ENCODE peak calls at places on chromosomes 6 and 20, in five cellular contexts. One of them, this sample, is unnamed.

GRCh38 chr6:157330831-157331230 is 7.5 kb upstream of the TMEM242 start:
- DNase-seq in upper lobe of right lung: no peak
- DNase-seq in SK-N-SH: no peak
- DNase-seq in left lung: no peak
- DNase-seq in suprapubic skin: no peak
- DNase-seq in this sample: no peak

GRCh38 chr20:34709836-34710567 is 5.9 kb downstream of the TP53INP2 start:
- DNase-seq in upper lobe of right lung: peak; percentile 92
- DNase-seq in SK-N-SH: peak; percentile 90
- DNase-seq in left lung: peak; percentile 76
- DNase-seq in suprapubic skin: no peak
- DNase-seq in this sample: no peak

GRCh38 chr6:21666200-21666671 is 72.7 kb downstream of the SOX4 start:
- DNase-seq in upper lobe of right lung: no peak
- DNase-seq in SK-N-SH: peak; percentile 79
- DNase-seq in left lung: peak; percentile 40
- DNase-seq in suprapubic skin: no peak
- DNase-seq in this sample: no peak

GRCh38 chr6:72616406-72617015 is 5.4 kb upstream of the KCNQ5 start:
- DNase-seq in upper lobe of right lung: no peak
- DNase-seq in SK-N-SH: peak; percentile 34
- DNase-seq in left lung: no peak
- DNase-seq in suprapubic skin: no peak
- DNase-seq in this sample: no peak

GRCh38 chr20:49323622-49324238 is 45.9 kb upstream of the ZNFX1 start:
- DNase-seq in upper lobe of right lung: no peak
- DNase-seq in SK-N-SH: peak; percentile 41
- DNase-seq in left lung: no peak
- DNase-seq in suprapubic skin: no peak
- DNase-seq in this sample: peak; percentile 70

GRCh38 chr6:88238065-88238464 is 71.9 kb upstream of the CNR1 start:
- DNase-seq in upper lobe of right lung: no peak
- DNase-seq in SK-N-SH: no peak
- DNase-seq in left lung: no peak
- DNase-seq in suprapubic skin: no peak
- DNase-seq in this sample: no peak

GRCh38 chr6:35400901-35401311 is 51.2 kb upstream of the FANCE start:
- DNase-seq in upper lobe of right lung: no peak
- DNase-seq in SK-N-SH: peak; percentile 46
- DNase-seq in left lung: no peak
- DNase-seq in suprapubic skin: no peak
- DNase-seq in this sample: no peak

GRCh38 chr6:112308476-112308875 is 38.7 kb upstream of the RFPL4B start:
- DNase-seq in upper lobe of right lung: no peak
- DNase-seq in SK-N-SH: no peak
- DNase-seq in left lung: no peak
- DNase-seq in suprapubic skin: no peak
- DNase-seq in this sample: no peak

GRCh38 chr6:145036848-145037567 is 698.3 kb downstream of the EPM2A start:
- DNase-seq in upper lobe of right lung: no peak
- DNase-seq in SK-N-SH: peak; percentile 48
- DNase-seq in left lung: no peak
- DNase-seq in suprapubic skin: no peak
- DNase-seq in this sample: no peak

GRCh38 chr6:17151888-17152287 is 50.0 kb downstream of the STMND1 start:
- DNase-seq in upper lobe of right lung: no peak
- DNase-seq in SK-N-SH: no peak
- DNase-seq in left lung: no peak
- DNase-seq in suprapubic skin: no peak
- DNase-seq in this sample: no peak

GRCh38 chr20:57811373-57812020 is 101.7 kb upstream of the PMEPA1 start:
- DNase-seq in upper lobe of right lung: peak; percentile 72
- DNase-seq in SK-N-SH: no peak
- DNase-seq in left lung: no peak
- DNase-seq in suprapubic skin: no peak
- DNase-seq in this sample: no peak

GRCh38 chr20:18632196-18632789 is 44.4 kb downstream of the DTD1 start:
- DNase-seq in upper lobe of right lung: peak; percentile 72
- DNase-seq in SK-N-SH: peak; percentile 74
- DNase-seq in left lung: peak; percentile 61
- DNase-seq in suprapubic skin: no peak
- DNase-seq in this sample: peak; percentile 86

GRCh38 chr20:47638851-47639250 is 137.2 kb downstream of the NCOA3 start:
- DNase-seq in upper lobe of right lung: no peak
- DNase-seq in SK-N-SH: no peak
- DNase-seq in left lung: no peak
- DNase-seq in suprapubic skin: no peak
- DNase-seq in this sample: no peak

GRCh38 chr6:5529733-5530132 is 268.4 kb downstream of the FARS2 start:
- DNase-seq in upper lobe of right lung: no peak
- DNase-seq in SK-N-SH: no peak
- DNase-seq in left lung: no peak
- DNase-seq in suprapubic skin: no peak
- DNase-seq in this sample: no peak

GRCh38 chr6:5764401-5764955 is 242.2 kb downstream of the NRN1 start:
- DNase-seq in upper lobe of right lung: no peak
- DNase-seq in SK-N-SH: no peak
- DNase-seq in left lung: no peak
- DNase-seq in suprapubic skin: peak; percentile 74
- DNase-seq in this sample: no peak

GRCh38 chr6:56794421-56794820 is 151.7 kb upstream of the DST start:
- DNase-seq in upper lobe of right lung: no peak
- DNase-seq in SK-N-SH: no peak
- DNase-seq in left lung: no peak
- DNase-seq in suprapubic skin: no peak
- DNase-seq in this sample: no peak

GRCh38 chr6:52553158-52553557 is 23.7 kb downstream of the TRAM2 start:
- DNase-seq in upper lobe of right lung: no peak
- DNase-seq in SK-N-SH: no peak
- DNase-seq in left lung: no peak
- DNase-seq in suprapubic skin: no peak
- DNase-seq in this sample: no peak

GRCh38 chr6:116277124-116277523 is 2.6 kb downstream of the TSPYL1 start:
- DNase-seq in upper lobe of right lung: no peak
- DNase-seq in SK-N-SH: no peak
- DNase-seq in left lung: no peak
- DNase-seq in suprapubic skin: no peak
- DNase-seq in this sample: no peak

GRCh38 chr6:88867841-88868558 is 95.4 kb downstream of the RNGTT start:
- DNase-seq in upper lobe of right lung: no peak
- DNase-seq in SK-N-SH: no peak
- DNase-seq in left lung: no peak
- DNase-seq in suprapubic skin: no peak
- DNase-seq in this sample: no peak

GRCh38 chr6:77463308-77463880 is at the start of gene HTR1B:
- DNase-seq in upper lobe of right lung: peak; percentile 55
- DNase-seq in SK-N-SH: no peak
- DNase-seq in left lung: no peak
- DNase-seq in suprapubic skin: no peak
- DNase-seq in this sample: no peak

GRCh38 chr6:84811351-84811750 is 47.0 kb upstream of the TBX18 start:
- DNase-seq in upper lobe of right lung: no peak
- DNase-seq in SK-N-SH: no peak
- DNase-seq in left lung: no peak
- DNase-seq in suprapubic skin: no peak
- DNase-seq in this sample: no peak

GRCh38 chr20:1274485-1275313 is 8.6 kb downstream of the SNPH start:
- DNase-seq in upper lobe of right lung: no peak
- DNase-seq in SK-N-SH: peak; percentile 51
- DNase-seq in left lung: no peak
- DNase-seq in suprapubic skin: no peak
- DNase-seq in this sample: no peak

GRCh38 chr20:53751394-53752368 is 158.0 kb upstream of the ZNF217 start:
- DNase-seq in upper lobe of right lung: no peak
- DNase-seq in SK-N-SH: no peak
- DNase-seq in left lung: no peak
- DNase-seq in suprapubic skin: peak; percentile 38
- DNase-seq in this sample: no peak

GRCh38 chr20:53752583-53752970 is 158.9 kb upstream of the ZNF217 start:
- DNase-seq in upper lobe of right lung: no peak
- DNase-seq in SK-N-SH: no peak
- DNase-seq in left lung: no peak
- DNase-seq in suprapubic skin: no peak
- DNase-seq in this sample: no peak

GRCh38 chr20:53752971-53753879 is 159.6 kb upstream of the ZNF217 start:
- DNase-seq in upper lobe of right lung: no peak
- DNase-seq in SK-N-SH: no peak
- DNase-seq in left lung: no peak
- DNase-seq in suprapubic skin: peak; percentile 15
- DNase-seq in this sample: no peak

GRCh38 chr20:53755733-53756523 is 162.3 kb upstream of the ZNF217 start:
- DNase-seq in upper lobe of right lung: no peak
- DNase-seq in SK-N-SH: no peak
- DNase-seq in left lung: no peak
- DNase-seq in suprapubic skin: peak; percentile 16
- DNase-seq in this sample: no peak

GRCh38 chr20:53753880-53754459 is 160.3 kb upstream of the ZNF217 start:
- DNase-seq in upper lobe of right lung: no peak
- DNase-seq in SK-N-SH: no peak
- DNase-seq in left lung: no peak
- DNase-seq in suprapubic skin: no peak
- DNase-seq in this sample: no peak
- H3K4me3 ChIP-seq in upper lobe of right lung: no peak overlapping the region
- H3K4me3 ChIP-seq in SK-N-SH: no peak overlapping the region
- H3K4me3 ChIP-seq in left lung: no peak overlapping the region
- H3K4me3 ChIP-seq in suprapubic skin: no peak overlapping the region
- H3K4me3 ChIP-seq in this sample: no peak overlapping the region

GRCh38 chr6:139290787-139291294 is 957 bp downstream of the TXLNB start:
- DNase-seq in upper lobe of right lung: no peak
- DNase-seq in SK-N-SH: no peak
- DNase-seq in left lung: no peak
- DNase-seq in suprapubic skin: no peak
- DNase-seq in this sample: no peak

GRCh38 chr6:139295906-139296305 is 4.1 kb upstream of the TXLNB start:
- DNase-seq in upper lobe of right lung: no peak
- DNase-seq in SK-N-SH: no peak
- DNase-seq in left lung: peak; percentile 47
- DNase-seq in suprapubic skin: no peak
- DNase-seq in this sample: no peak

GRCh38 chr6:139288496-139289040 is 3.2 kb downstream of the TXLNB start:
- DNase-seq in upper lobe of right lung: no peak
- DNase-seq in SK-N-SH: no peak
- DNase-seq in left lung: no peak
- DNase-seq in suprapubic skin: no peak
- DNase-seq in this sample: no peak

GRCh38 chr6:139289233-139289632 is 2.6 kb downstream of the TXLNB start:
- DNase-seq in upper lobe of right lung: no peak
- DNase-seq in SK-N-SH: no peak
- DNase-seq in left lung: no peak
- DNase-seq in suprapubic skin: no peak
- DNase-seq in this sample: no peak

DNA sequence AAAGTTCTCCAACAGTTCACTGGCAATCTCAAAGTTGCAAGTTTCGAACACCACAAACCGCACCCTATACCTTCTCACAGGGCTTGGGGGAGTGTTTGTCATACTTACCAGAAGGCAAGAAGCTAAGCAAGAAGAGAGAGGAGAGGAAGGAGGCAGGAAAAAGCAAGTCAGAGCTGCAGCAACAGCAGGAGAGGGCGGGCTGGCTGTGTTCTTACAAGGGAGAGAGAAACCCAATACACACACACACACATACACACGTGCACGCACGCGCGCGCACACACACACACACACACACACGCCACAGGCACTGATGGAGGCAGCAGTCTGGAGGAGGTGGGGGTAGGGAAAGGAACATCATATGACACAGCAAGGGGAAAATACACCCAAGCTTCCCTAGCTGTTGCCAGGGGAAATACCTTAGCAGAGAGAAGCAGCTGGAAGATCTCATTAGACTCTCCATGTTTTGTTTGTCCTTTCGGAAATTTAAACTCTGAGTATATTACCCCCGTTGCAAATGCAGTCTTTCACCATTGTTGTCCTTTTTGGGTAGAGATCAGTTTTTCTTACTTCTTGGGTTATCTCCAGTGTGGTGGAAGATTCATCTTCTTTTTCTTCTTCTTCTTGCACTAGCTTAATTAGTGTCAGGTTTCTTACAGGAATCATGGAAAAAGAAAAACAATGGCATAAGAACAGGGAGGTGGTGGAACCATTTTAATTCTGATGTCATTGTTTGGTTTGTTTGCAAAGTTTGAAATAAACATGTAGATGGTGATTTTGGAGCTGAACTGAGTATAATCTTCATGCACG is at the start of gene TXLNB:
- DNase-seq in upper lobe of right lung: peak; percentile 79
- DNase-seq in SK-N-SH: no peak
- DNase-seq in left lung: peak; percentile 81
- DNase-seq in suprapubic skin: peak; percentile 83
- DNase-seq in this sample: no peak
- H3K4me3 ChIP-seq in upper lobe of right lung: peak within 1 kb of the TSS; percentile 2
- H3K4me3 ChIP-seq in SK-N-SH: no peak within 1 kb of the TSS
- H3K4me3 ChIP-seq in left lung: no peak within 1 kb of the TSS
- H3K4me3 ChIP-seq in suprapubic skin: peak within 1 kb of the TSS; percentile 29
- H3K4me3 ChIP-seq in this sample: no peak within 1 kb of the TSS

DNA sequence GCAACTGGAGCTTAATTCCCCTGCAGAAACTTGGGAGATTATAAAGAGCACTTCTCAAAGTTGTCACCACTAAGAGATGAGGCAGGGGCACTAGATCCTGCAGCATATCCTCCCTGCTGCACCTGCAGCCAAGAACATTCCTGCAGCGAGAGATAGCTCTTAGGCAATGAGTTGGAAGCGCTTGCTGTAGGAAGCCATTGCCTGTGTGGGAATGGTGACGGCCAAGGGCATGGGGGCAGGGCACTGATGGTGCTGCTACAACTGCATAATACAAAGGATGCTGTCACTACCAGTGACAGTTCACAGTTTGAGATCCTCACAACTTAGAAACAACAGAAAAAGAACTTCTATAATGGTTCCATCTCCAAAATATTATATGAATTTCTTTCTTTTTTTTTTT is 89.9 kb downstream of the CDS2 start:
- DNase-seq in upper lobe of right lung: no peak
- DNase-seq in SK-N-SH: no peak
- DNase-seq in left lung: no peak
- DNase-seq in suprapubic skin: no peak
- DNase-seq in this sample: no peak
- H3K4me3 ChIP-seq in upper lobe of right lung: no peak overlapping the region
- H3K4me3 ChIP-seq in SK-N-SH: no peak overlapping the region
- H3K4me3 ChIP-seq in left lung: no peak overlapping the region
- H3K4me3 ChIP-seq in suprapubic skin: no peak overlapping the region
- H3K4me3 ChIP-seq in this sample: no peak overlapping the region

GRCh38 chr20:63008541-63009043 is 1.8 kb upstream of the BHLHE23 start:
- DNase-seq in upper lobe of right lung: no peak
- DNase-seq in SK-N-SH: peak; percentile 62
- DNase-seq in left lung: no peak
- DNase-seq in suprapubic skin: no peak
- DNase-seq in this sample: no peak

GRCh38 chr20:63009044-63009961 is 2.5 kb upstream of the BHLHE23 start:
- DNase-seq in upper lobe of right lung: peak; percentile 88
- DNase-seq in SK-N-SH: peak; percentile 95
- DNase-seq in left lung: peak; percentile 69
- DNase-seq in suprapubic skin: no peak
- DNase-seq in this sample: peak; percentile 89

GRCh38 chr20:63007472-63007721 is 633 bp upstream of the BHLHE23 start:
- DNase-seq in upper lobe of right lung: no peak
- DNase-seq in SK-N-SH: no peak
- DNase-seq in left lung: no peak
- DNase-seq in suprapubic skin: no peak
- DNase-seq in this sample: no peak

GRCh38 chr20:63006611-63007471 is at the start of gene BHLHE23:
- DNase-seq in upper lobe of right lung: no peak
- DNase-seq in SK-N-SH: no peak
- DNase-seq in left lung: no peak
- DNase-seq in suprapubic skin: no peak
- DNase-seq in this sample: no peak

GRCh38 chr20:63007722-63008488 is 1.1 kb upstream of the BHLHE23 start:
- DNase-seq in upper lobe of right lung: no peak
- DNase-seq in SK-N-SH: no peak
- DNase-seq in left lung: no peak
- DNase-seq in suprapubic skin: no peak
- DNase-seq in this sample: no peak
- H3K4me3 ChIP-seq in upper lobe of right lung: no peak overlapping the region
- H3K4me3 ChIP-seq in SK-N-SH: no peak overlapping the region
- H3K4me3 ChIP-seq in left lung: no peak overlapping the region
- H3K4me3 ChIP-seq in suprapubic skin: no peak overlapping the region
- H3K4me3 ChIP-seq in this sample: no peak overlapping the region